ENCODE peak calls at places on chromosomes 6 and 20, in eight cellular contexts. N is body of pancreas, T is ovary, E is NB4, R is gastrocnemius medialis, G is esophagus squamous epithelium, W is HCT116, U is IMR-90. C is an unnamed sample.

GRCh38 chr6:53727748-53728147 is 62.2 kb upstream of the KLHL31 start:
- DNase-seq in N (no peak), T (no peak), E (no peak), R (no peak), G (no peak), W (no peak), U (peak), C (no peak)

GRCh38 chr6:2731281-2731909 is 19.3 kb downstream of the MYLK4 start:
- DNase-seq in N (no peak), T (no peak), E (no peak), R (no peak), G (no peak), W (no peak), U (no peak), C (no peak)

GRCh38 chr20:44776977-44777376 is 31.3 kb downstream of the KCNK15 start:
- DNase-seq in N (no peak), T (no peak), E (peak), R (no peak), G (no peak), W (no peak), U (peak), C (peak)

GRCh38 chr6:139743629-139744028 is 369.2 kb upstream of the CITED2 start:
- DNase-seq in N (no peak), T (no peak), E (no peak), R (no peak), G (no peak), W (peak), U (peak), C (no peak)

GRCh38 chr6:109073344-109074235 is 21.1 kb downstream of the SESN1 start:
- DNase-seq in N (peak), T (no peak), E (peak), R (no peak), G (no peak), W (peak), U (peak), C (peak)

GRCh38 chr20:58714923-58715708 is 22.5 kb downstream of the NPEPL1 start:
- DNase-seq in N (no peak), T (peak), E (peak), R (no peak), G (no peak), W (no peak), U (no peak), C (no peak)

GRCh38 chr6:31567531-31568370 is 4.3 kb upstream of the LTA start:
- DNase-seq in N (no peak), T (no peak), E (no peak), R (no peak), G (no peak), W (no peak), U (no peak), C (no peak)

GRCh38 chr6:64486952-64487351 is 851.4 kb downstream of the PHF3 start:
- DNase-seq in N (no peak), T (no peak), E (no peak), R (no peak), G (no peak), W (no peak), U (no peak), C (no peak)

GRCh38 chr6:127554435-127555006 is 22.5 kb upstream of the C6orf58 start:
- DNase-seq in N (peak), T (no peak), E (peak), R (no peak), G (no peak), W (peak), U (peak), C (peak)

GRCh38 chr20:34485068-34485634 is 31.1 kb upstream of the DYNLRB1 start:
- DNase-seq in N (no peak), T (no peak), E (no peak), R (no peak), G (no peak), W (no peak), U (no peak), C (no peak)

GRCh38 chr6:156416392-156416791 is 360.8 kb upstream of the ARID1B start:
- DNase-seq in N (no peak), T (no peak), E (no peak), R (no peak), G (no peak), W (no peak), U (no peak), C (no peak)

GRCh38 chr20:58721951-58722371 is 29.4 kb downstream of the NPEPL1 start:
- DNase-seq in N (peak), T (no peak), E (peak), R (peak), G (no peak), W (no peak), U (no peak), C (no peak)

GRCh38 chr6:81750660-81751387 is 1.7 kb downstream of the TENT5A start:
- DNase-seq in N (no peak), T (no peak), E (peak), R (no peak), G (no peak), W (no peak), U (peak), C (peak)

GRCh38 chr20:21503345-21503744 is 10.5 kb downstream of the NKX2-2 start:
- DNase-seq in N (no peak), T (no peak), E (peak), R (no peak), G (no peak), W (no peak), U (peak), C (no peak)

GRCh38 chr6:46323312-46323965 is 152.7 kb upstream of the ENPP5 start:
- DNase-seq in N (no peak), T (no peak), E (no peak), R (peak), G (no peak), W (no peak), U (peak), C (no peak)

GRCh38 chr6:107070686-107071085 is 42.7 kb downstream of the MTRES1 start:
- DNase-seq in N (no peak), T (no peak), E (no peak), R (no peak), G (no peak), W (no peak), U (no peak), C (no peak)

GRCh38 chr6:140415266-140415665 is 1040.8 kb upstream of the CITED2 start:
- DNase-seq in N (no peak), T (no peak), E (no peak), R (no peak), G (no peak), W (no peak), U (no peak), C (no peak)

GRCh38 chr6:145836170-145836569 is 21.6 kb upstream of the FBXO30 start:
- DNase-seq in N (no peak), T (no peak), E (no peak), R (peak), G (no peak), W (no peak), U (peak), C (no peak)

GRCh38 chr6:170062209-170062903 is 228.5 kb downstream of the DLL1 start:
- DNase-seq in N (no peak), T (peak), E (no peak), R (peak), G (no peak), W (no peak), U (no peak), C (no peak)

GRCh38 chr6:121435444-121436069 is at the start of gene GJA1:
- DNase-seq in N (peak), T (no peak), E (peak), R (peak), G (no peak), W (no peak), U (peak), C (no peak)

GRCh38 chr6:72272958-72273357 is 348.9 kb upstream of the KCNQ5 start:
- DNase-seq in N (no peak), T (no peak), E (no peak), R (no peak), G (no peak), W (no peak), U (peak), C (no peak)

GRCh38 chr6:115271434-115271833 is 789.3 kb downstream of the FRK start:
- DNase-seq in N (no peak), T (no peak), E (no peak), R (no peak), G (no peak), W (no peak), U (no peak), C (no peak)

GRCh38 chr20:63977392-63978276 is 1.8 kb downstream of the SAMD10 start:
- DNase-seq in N (no peak), T (no peak), E (peak), R (peak), G (no peak), W (no peak), U (peak), C (peak)

GRCh38 chr6:35602133-35602946 is 86.4 kb downstream of the FKBP5 start:
- DNase-seq in N (peak), T (no peak), E (peak), R (peak), G (no peak), W (no peak), U (peak), C (no peak)

GRCh38 chr20:6886065-6886729 is 118.7 kb downstream of the BMP2 start:
- DNase-seq in N (no peak), T (no peak), E (no peak), R (peak), G (no peak), W (no peak), U (no peak), C (no peak)

GRCh38 chr20:32344835-32345506 is 13.2 kb upstream of the ASXL1 start:
- DNase-seq in N (no peak), T (no peak), E (peak), R (no peak), G (no peak), W (no peak), U (no peak), C (no peak)

GRCh38 chr20:4814696-4815252 is 93.1 kb downstream of the PRND start:
- DNase-seq in N (peak), T (peak), E (peak), R (no peak), G (peak), W (no peak), U (no peak), C (no peak)

GRCh38 chr6:54846243-54846856 is at the start of gene FAM83B:
- DNase-seq in N (peak), T (no peak), E (no peak), R (peak), G (no peak), W (peak), U (no peak), C (no peak)
- TF ChIP-seq POLR2A in N (no peak), T (no peak), E (no peak), R (no peak), G (no peak), W (peak), U (no peak), C (no peak)

GRCh38 chr6:129292836-129293235 is 409.9 kb downstream of the LAMA2 start:
- DNase-seq in N (no peak), T (no peak), E (no peak), R (no peak), G (no peak), W (no peak), U (no peak), C (no peak)

GRCh38 chr6:129302671-129303070 is 407.3 kb downstream of the ARHGAP18 start:
- DNase-seq in N (no peak), T (no peak), E (no peak), R (no peak), G (no peak), W (no peak), U (no peak), C (no peak)

DNA sequence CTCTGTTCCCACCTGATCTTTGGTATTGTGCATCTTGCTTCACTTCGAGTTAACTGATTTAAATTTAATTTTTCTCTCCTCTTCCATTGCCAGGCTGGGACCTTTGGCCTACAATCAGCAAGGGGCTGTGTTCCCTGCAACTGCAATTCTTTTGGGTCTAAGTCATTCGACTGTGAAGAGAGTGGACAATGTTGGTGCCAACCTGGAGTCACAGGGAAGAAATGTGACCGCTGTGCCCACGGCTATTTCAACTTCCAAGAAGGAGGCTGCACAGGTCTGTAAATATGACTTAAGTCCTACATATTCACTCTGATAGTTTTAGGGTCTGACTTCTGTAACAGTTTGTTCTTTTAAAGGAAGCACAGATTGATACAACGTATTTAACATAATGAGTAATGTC is 412.4 kb downstream of the ARHGAP18 start:
- DNase-seq in N (no peak), T (no peak), E (no peak), R (no peak), G (no peak), W (no peak), U (no peak), C (no peak)
- TF ChIP-seq POLR2A in N (no peak), T (no peak), E (no peak), R (no peak), G (no peak), W (no peak), U (no peak), C (no peak)

GRCh38 chr20:62622877-62623487 is 19.3 kb upstream of the SLCO4A1 start:
- DNase-seq in N (no peak), T (no peak), E (no peak), R (no peak), G (no peak), W (no peak), U (no peak), C (no peak)

GRCh38 chr20:62624719-62625455 is 17.4 kb upstream of the SLCO4A1 start:
- DNase-seq in N (peak), T (no peak), E (no peak), R (no peak), G (no peak), W (no peak), U (no peak), C (no peak)

GRCh38 chr20:62622178-62622876 is 20.0 kb upstream of the SLCO4A1 start:
- DNase-seq in N (no peak), T (no peak), E (no peak), R (no peak), G (no peak), W (no peak), U (no peak), C (no peak)

GRCh38 chr20:62624325-62624690 is 18.0 kb upstream of the SLCO4A1 start:
- DNase-seq in N (no peak), T (no peak), E (no peak), R (no peak), G (no peak), W (no peak), U (no peak), C (no peak)

DNA sequence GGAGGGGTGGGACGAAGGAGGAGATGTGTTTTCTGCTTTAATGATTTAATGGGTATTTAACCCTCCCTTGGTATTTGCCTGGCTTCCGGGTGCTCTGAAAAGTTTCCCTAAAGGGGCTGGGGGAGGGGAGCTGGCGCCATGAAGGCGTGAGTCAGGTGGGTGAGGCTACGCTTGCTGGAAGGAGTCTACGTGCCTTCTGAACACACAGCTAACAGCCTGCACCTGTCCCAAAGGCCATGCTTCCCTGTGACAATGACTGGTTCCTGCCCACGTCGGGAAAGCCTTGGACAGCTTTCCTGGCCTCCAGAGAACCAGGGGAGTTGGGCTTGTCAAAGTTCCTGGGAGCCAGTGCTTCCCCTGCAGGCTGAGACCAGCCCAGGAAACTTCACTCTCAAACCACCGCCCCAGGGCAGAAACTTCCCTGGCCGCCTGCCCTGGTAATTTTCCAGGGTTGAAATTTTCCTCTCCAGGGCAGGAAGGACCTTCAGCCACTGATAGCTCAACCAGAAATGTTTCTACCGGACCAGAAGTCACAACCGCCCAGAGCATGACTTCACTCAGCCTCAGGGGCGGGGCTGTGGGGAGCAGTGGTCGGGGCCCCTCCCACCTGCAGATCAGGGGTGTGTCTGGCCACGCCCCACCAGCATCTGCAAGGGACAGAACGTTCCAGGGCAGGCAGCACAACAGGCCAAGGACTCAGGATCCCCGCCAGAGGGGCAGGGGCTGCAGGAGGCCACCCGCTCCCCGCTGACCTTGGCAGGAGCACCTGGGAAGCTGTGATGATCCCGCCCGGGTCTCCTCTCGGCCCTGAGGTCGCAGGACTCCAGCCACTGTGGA is 18.6 kb upstream of the SLCO4A1 start:
- DNase-seq in N (peak), T (peak), E (peak), R (peak), G (peak), W (peak), U (peak), C (peak)
- TF ChIP-seq POLR2A in N (peak), T (peak), E (peak), R (peak), G (no peak), W (peak), U (no peak), C (peak)

DNA sequence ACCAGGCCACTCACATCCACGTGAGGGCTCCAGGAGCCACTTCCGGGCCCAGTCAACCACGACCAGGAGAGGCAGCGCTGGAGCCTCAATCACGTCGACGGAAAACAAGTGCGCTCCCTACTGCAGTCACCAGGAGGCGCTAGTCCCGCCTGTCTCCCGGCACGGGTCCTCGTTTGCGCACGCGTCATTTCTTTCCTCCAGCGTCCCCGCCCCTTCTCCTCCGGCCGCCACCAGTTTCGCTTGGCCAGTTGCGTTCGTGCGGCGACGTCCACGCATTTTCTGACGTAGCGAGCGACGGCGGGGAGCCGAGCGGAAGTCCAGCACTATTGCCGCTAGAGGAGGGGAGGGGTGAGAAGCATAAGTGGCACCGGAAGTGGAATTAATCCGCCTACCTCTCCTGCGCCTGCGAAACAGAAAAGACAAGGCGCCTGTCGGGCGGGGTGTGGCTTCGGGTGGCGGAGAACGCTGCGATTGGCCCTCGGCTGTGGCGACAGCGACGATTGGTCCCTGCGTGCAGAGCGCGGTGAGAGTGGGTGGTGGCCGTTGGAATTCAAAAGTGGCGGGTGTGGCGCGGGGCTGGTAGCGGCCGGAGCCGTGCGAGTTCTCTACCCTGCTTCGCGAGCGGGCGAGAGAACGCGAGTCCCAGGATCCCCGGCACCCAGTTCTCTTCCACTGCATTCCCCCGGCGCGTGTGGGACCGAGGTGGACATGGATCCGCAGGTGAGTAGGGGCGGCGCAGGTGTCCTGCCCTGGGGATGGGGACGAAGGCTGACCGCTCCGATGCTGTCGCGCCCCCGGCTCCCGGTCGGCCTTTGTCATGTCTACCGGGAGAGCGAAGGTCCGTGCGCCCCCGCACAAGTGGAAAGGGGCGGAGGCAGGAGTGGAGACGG is at the start of gene KIFC1:
- DNase-seq in N (peak), T (peak), E (peak), R (peak), G (peak), W (peak), U (peak), C (peak)
- TF ChIP-seq POLR2A in N (no peak), T (no peak), E (no peak), R (no peak), G (no peak), W (peak), U (peak), C (peak)

GRCh38 chr6:144007779-144008500 is at the start of gene PLAGL1:
- DNase-seq in N (peak), T (peak), E (peak), R (peak), G (no peak), W (peak), U (peak), C (peak)
- TF ChIP-seq POLR2A in N (peak), T (no peak), E (peak), R (peak), G (no peak), W (peak), U (peak), C (peak)

GRCh38 chr6:24402697-24403500 is at the start of gene MRS2:
- DNase-seq in N (peak), T (peak), E (peak), R (peak), G (peak), W (peak), U (peak), C (peak)
- TF ChIP-seq POLR2A in N (peak), T (no peak), E (peak), R (peak), G (no peak), W (peak), U (no peak), C (peak)

GRCh38 chr20:62096421-62097380 is 25.6 kb upstream of the LSM14B start:
- DNase-seq in N (no peak), T (no peak), E (no peak), R (no peak), G (no peak), W (no peak), U (no peak), C (no peak)
- TF ChIP-seq POLR2A in N (no peak), T (no peak), E (no peak), R (no peak), G (no peak), W (no peak), U (no peak), C (no peak)

GRCh38 chr6:5701086-5701661 is 305.6 kb downstream of the NRN1 start:
- DNase-seq in N (no peak), T (no peak), E (no peak), R (no peak), G (no peak), W (no peak), U (no peak), C (no peak)

GRCh38 chr6:5710516-5710915 is 296.2 kb downstream of the NRN1 start:
- DNase-seq in N (no peak), T (no peak), E (no peak), R (no peak), G (no peak), W (no peak), U (no peak), C (no peak)

GRCh38 chr6:5707646-5708045 is 299.1 kb downstream of the NRN1 start:
- DNase-seq in N (no peak), T (no peak), E (no peak), R (no peak), G (no peak), W (no peak), U (no peak), C (no peak)

GRCh38 chr6:5706094-5707033 is 300.4 kb downstream of the NRN1 start:
- DNase-seq in N (no peak), T (no peak), E (no peak), R (no peak), G (no peak), W (no peak), U (no peak), C (no peak)

GRCh38 chr6:5705256-5705655 is 301.5 kb downstream of the NRN1 start:
- DNase-seq in N (no peak), T (no peak), E (no peak), R (no peak), G (no peak), W (no peak), U (no peak), C (no peak)
- TF ChIP-seq POLR2A in N (no peak), T (no peak), E (no peak), R (no peak), G (no peak), W (no peak), U (no peak), C (no peak)

GRCh38 chr6:16239090-16239797 is 857 bp downstream of the GMPR start:
- DNase-seq in N (peak), T (peak), E (peak), R (peak), G (no peak), W (no peak), U (peak), C (peak)
- TF ChIP-seq POLR2A in N (no peak), T (no peak), E (no peak), R (peak), G (no peak), W (no peak), U (no peak), C (peak)

C was measured in erythroblast.